ENCODE peak calls at places on chromosomes 1 and 21, in five cellular contexts. Q is HepG2, Y is upper lobe of left lung, K is K562, R is GM12878. U is an unnamed sample.
A peak's percentile ranks its signal among the peaks of the same experiment; 100 is the strongest.

GRCh38 chr1:43077273-43077672 is 94.8 kb downstream of the EBNA1BP2 start:
- ATAC-seq in R (no peak), Q (no peak), K (peak; percentile 30), Y (no peak), U (no peak)

GRCh38 chr1:172399369-172400072 is 21.0 kb upstream of the C1orf105 start:
- ATAC-seq in Y (peak; percentile 94), R (peak; percentile 58), Q (peak; percentile 82), K (peak; percentile 39), U (peak; percentile 95)

GRCh38 chr1:20343149-20343936 is 52.7 kb downstream of the VWA5B1 start:
- ATAC-seq in Q (no peak), K (peak; percentile 97), R (no peak), Y (peak; percentile 52), U (no peak)

GRCh38 chr1:213103377-213104306 is 52.6 kb downstream of the RPS6KC1 start:
- ATAC-seq in K (no peak), Y (no peak), R (peak; percentile 80), Q (no peak), U (no peak)

GRCh38 chr1:164675342-164675904 is 116.4 kb downstream of the PBX1 start:
- ATAC-seq in Q (no peak), K (no peak), R (no peak), Y (no peak), U (no peak)

GRCh38 chr1:6819641-6820040 is 34.4 kb downstream of the CAMTA1 start:
- ATAC-seq in R (no peak), Y (no peak), Q (no peak), K (no peak), U (no peak)

GRCh38 chr21:15224346-15225086 is 159.7 kb upstream of the NRIP1 start:
- ATAC-seq in Y (peak; percentile 63), K (no peak), R (no peak), Q (no peak), U (no peak)

GRCh38 chr1:201715801-201716741 is 112.9 kb upstream of the IPO9 start:
- ATAC-seq in K (no peak), R (peak; percentile 74), Y (peak; percentile 11), Q (no peak), U (no peak)

GRCh38 chr1:89538361-89538760 is 13.7 kb downstream of the LRRC8B start:
- ATAC-seq in R (no peak), Y (no peak), K (peak; percentile 59), Q (no peak), U (no peak)

GRCh38 chr1:162708286-162708685 is 76.0 kb downstream of the DDR2 start:
- ATAC-seq in K (no peak), R (no peak), Q (no peak), Y (no peak), U (no peak)

GRCh38 chr1:183195146-183195571 is 9.1 kb downstream of the LAMC2 start:
- ATAC-seq in K (no peak), Y (no peak), Q (no peak), R (peak; percentile 70), U (no peak)

GRCh38 chr1:161314201-161314981 is at the start of gene SDHC:
- ATAC-seq in Y (peak; percentile 100), Q (peak; percentile 94), K (peak; percentile 96), R (peak; percentile 99), U (peak; percentile 99)

GRCh38 chr1:168320805-168321577 is 40.3 kb downstream of the TBX19 start:
- ATAC-seq in Y (peak; percentile 95), R (no peak), Q (peak; percentile 82), K (peak; percentile 93), U (peak; percentile 92)

GRCh38 chr21:45033791-45034555 is 40.4 kb upstream of the ADARB1 start:
- ATAC-seq in Q (no peak), R (no peak), Y (peak; percentile 38), K (no peak), U (peak; percentile 81)

GRCh38 chr1:177872563-177872900 is 97.3 kb downstream of the SEC16B start:
- ATAC-seq in Y (no peak), K (no peak), R (no peak), Q (peak; percentile 83), U (no peak)

GRCh38 chr1:35588197-35588910 is 15.2 kb downstream of the TFAP2E start:
- ATAC-seq in R (no peak), Q (peak; percentile 15), Y (no peak), K (peak; percentile 11), U (no peak)

GRCh38 chr1:199174336-199174735 is 535.5 kb downstream of the PTPRC start:
- ATAC-seq in K (no peak), Q (no peak), R (peak; percentile 25), Y (peak; percentile 40), U (no peak)

GRCh38 chr1:239805888-239806772 is 285.6 kb upstream of the FMN2 start:
- ATAC-seq in Y (no peak), Q (no peak), R (no peak), K (no peak), U (peak; percentile 62)

GRCh38 chr1:93083979-93084378 is 4.9 kb downstream of the MTF2 start:
- ATAC-seq in Y (no peak), R (no peak), Q (no peak), K (no peak), U (no peak)

GRCh38 chr1:16351449-16351993 is 759 bp downstream of the FBXO42 start:
- ATAC-seq in K (peak; percentile 36), Q (peak; percentile 11), R (no peak), Y (peak; percentile 18), U (no peak)

GRCh38 chr1:62926681-62927252 is 142.8 kb downstream of the ATG4C start:
- ATAC-seq in Q (no peak), K (no peak), R (no peak), Y (no peak), U (no peak)

GRCh38 chr1:183090386-183091006 is 67.3 kb downstream of the LAMC1 start:
- ATAC-seq in K (no peak), Q (no peak), Y (peak; percentile 84), R (no peak), U (peak; percentile 87)

GRCh38 chr1:205495237-205495823 is 9.1 kb upstream of the CDK18 start:
- ATAC-seq in K (peak; percentile 83), Q (no peak), Y (no peak), R (no peak), U (no peak)

GRCh38 chr1:5980314-5981008 is 11.8 kb downstream of the NPHP4 start:
- ATAC-seq in Y (peak; percentile 79), R (peak; percentile 61), Q (no peak), K (peak; percentile 95), U (peak; percentile 88)

GRCh38 chr1:80731241-80731894 is 1069.4 kb upstream of the ADGRL2 start:
- ATAC-seq in K (no peak), Q (no peak), Y (no peak), R (no peak), U (no peak)

GRCh38 chr1:195238313-195238712 is 1369.9 kb downstream of the KCNT2 start:
- ATAC-seq in K (no peak), Q (no peak), R (no peak), Y (no peak), U (no peak)

GRCh38 chr1:155320661-155321576 is at the start of gene RUSC1:
- ATAC-seq in R (peak; percentile 4), Y (peak; percentile 45), Q (no peak), K (peak; percentile 18), U (peak; percentile 28)

GRCh38 chr1:229655781-229656180 is 29.7 kb downstream of the URB2 start:
- ATAC-seq in Y (no peak), K (no peak), R (no peak), Q (no peak), U (no peak)
- H3K27ac ChIP-seq in Y (no peak overlapping the region), K (no peak overlapping the region), R (no peak overlapping the region), Q (no peak overlapping the region), U (no peak overlapping the region)

GRCh38 chr1:223776075-223776814 is 63.9 kb downstream of the CAPN2 start:
- ATAC-seq in Y (no peak), K (peak; percentile 77), R (peak; percentile 14), Q (no peak), U (no peak)

GRCh38 chr1:223775054-223775453 is 62.7 kb downstream of the CAPN2 start:
- ATAC-seq in Q (no peak), R (no peak), Y (peak; percentile 8), K (no peak), U (peak; percentile 53)

GRCh38 chr1:223774133-223774811 is 61.9 kb downstream of the CAPN2 start:
- ATAC-seq in Y (no peak), R (peak; percentile 28), K (no peak), Q (no peak), U (no peak)

GRCh38 chr1:223775711-223776074 is 63.4 kb downstream of the CAPN2 start:
- ATAC-seq in Y (no peak), R (no peak), K (no peak), Q (no peak), U (no peak)

GRCh38 chr1:223776826-223777454 is 64.6 kb downstream of the CAPN2 start:
- ATAC-seq in Q (no peak), Y (no peak), K (peak; percentile 20), R (no peak), U (no peak)
- TF ChIP-seq POLR2AphosphoS5 in Q (no peak), Y (no peak), K (no peak), R (no peak), U (no peak)

DNA sequence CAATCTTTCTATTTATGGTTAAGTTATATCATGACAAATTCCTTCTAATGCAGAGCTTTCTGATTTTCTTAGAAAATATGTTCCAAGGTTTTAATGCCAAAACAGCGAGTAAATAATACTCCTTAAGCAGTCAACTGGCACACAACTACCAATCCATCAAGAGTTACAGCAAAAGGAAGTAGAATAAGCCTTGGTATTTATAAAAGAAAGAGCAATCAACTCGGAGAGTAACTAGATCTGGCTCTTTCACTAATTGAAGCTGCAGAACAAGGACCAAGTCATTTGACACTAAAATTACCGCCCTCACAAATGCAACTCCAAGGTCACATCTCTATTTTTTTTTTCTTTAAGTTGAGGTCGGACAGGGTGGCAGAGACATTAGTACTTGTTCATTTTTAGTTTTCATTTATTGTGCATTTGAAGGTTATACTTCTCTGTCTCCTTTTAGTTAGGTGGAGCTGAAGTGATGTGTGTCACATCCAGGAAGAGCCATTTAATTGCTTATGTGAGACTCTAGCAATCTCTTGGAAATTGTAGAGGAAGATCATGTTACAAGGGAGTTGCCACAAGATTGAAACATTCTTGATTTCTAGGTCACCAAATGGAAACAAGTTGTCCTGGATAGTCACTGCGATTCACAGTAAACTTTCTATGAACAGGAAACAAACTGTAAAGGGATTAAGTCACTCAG is 138.0 kb upstream of the ADAMTS5 start:
- ATAC-seq in Q (no peak), K (no peak), Y (peak; percentile 24), R (no peak), U (peak; percentile 83)
- TF ChIP-seq EP300 in Q (no peak), K (no peak), Y (no peak), R (no peak), U (no peak)

DNA sequence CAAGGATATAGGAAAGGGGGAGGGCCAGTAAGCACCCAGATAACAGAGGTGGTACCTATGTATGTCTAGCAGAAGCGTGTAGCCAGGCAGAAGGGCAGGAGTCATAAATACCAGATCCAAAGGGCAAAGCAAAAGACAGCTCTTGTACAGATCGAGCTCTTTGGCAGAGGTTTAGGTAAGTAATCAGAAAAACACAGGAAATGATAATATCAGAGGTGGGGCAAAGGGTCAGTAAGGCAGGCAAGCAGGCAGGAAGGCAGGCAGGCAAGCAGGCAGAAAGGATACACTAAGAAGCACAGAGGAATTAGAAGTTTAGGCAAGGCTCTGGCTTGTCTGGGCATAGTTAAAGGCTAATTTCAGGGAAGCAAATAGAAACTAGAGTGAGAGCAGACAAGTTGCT is 22.7 kb upstream of the SLFNL1 start:
- ATAC-seq in K (peak; percentile 49), Y (no peak), R (no peak), Q (no peak), U (no peak)
- H3K27ac ChIP-seq in K (no peak overlapping the region), Y (peak overlapping the region; percentile 84), R (no peak overlapping the region), Q (no peak overlapping the region), U (peak overlapping the region; percentile 68)

GRCh38 chr1:8006037-8006963 is 19.8 kb downstream of the ERRFI1 start:
- ATAC-seq in Y (no peak), R (no peak), Q (no peak), K (no peak), U (no peak)
- TF ChIP-seq POLR2AphosphoS5 in Y (no peak), R (no peak), Q (peak; percentile 30), K (no peak), U (no peak)

U was measured in gastroesophageal sphincter.